ENCODE peak calls at places on chromosomes 3 and 15, in six cellular contexts. One of them, this sample, is unnamed.

GRCh38 chr3:79297242-79297641 is 470.6 kb downstream of the ROBO1 start:
- DNase-seq in sigmoid colon: no peak
- DNase-seq in NB4: no peak
- DNase-seq in tibial nerve: no peak
- DNase-seq in lower leg skin: no peak
- DNase-seq in adrenal gland: no peak
- DNase-seq in this sample: no peak

GRCh38 chr3:71423151-71423906 is 160.2 kb downstream of the FOXP1 start:
- DNase-seq in sigmoid colon: no peak
- DNase-seq in NB4: no peak
- DNase-seq in tibial nerve: no peak
- DNase-seq in lower leg skin: no peak
- DNase-seq in adrenal gland: peak; percentile 19
- DNase-seq in this sample: no peak

GRCh38 chr15:65690778-65691177 is 69.0 kb downstream of the SLC24A1 start:
- DNase-seq in sigmoid colon: no peak
- DNase-seq in NB4: peak; percentile 75
- DNase-seq in tibial nerve: no peak
- DNase-seq in lower leg skin: no peak
- DNase-seq in adrenal gland: no peak
- DNase-seq in this sample: no peak

GRCh38 chr15:72042054-72042453 is 75.9 kb downstream of the MYO9A start:
- DNase-seq in sigmoid colon: no peak
- DNase-seq in NB4: no peak
- DNase-seq in tibial nerve: no peak
- DNase-seq in lower leg skin: no peak
- DNase-seq in adrenal gland: no peak
- DNase-seq in this sample: no peak

GRCh38 chr3:114108137-114108536 is 51.6 kb downstream of the QTRT2 start:
- DNase-seq in sigmoid colon: no peak
- DNase-seq in NB4: peak; percentile 22
- DNase-seq in tibial nerve: no peak
- DNase-seq in lower leg skin: no peak
- DNase-seq in adrenal gland: no peak
- DNase-seq in this sample: no peak

GRCh38 chr15:36951747-36952247 is 148.6 kb downstream of the MEIS2 start:
- DNase-seq in sigmoid colon: no peak
- DNase-seq in NB4: no peak
- DNase-seq in tibial nerve: no peak
- DNase-seq in lower leg skin: no peak
- DNase-seq in adrenal gland: peak; percentile 8
- DNase-seq in this sample: no peak

GRCh38 chr15:22988811-22989210 is 8.6 kb upstream of the CYFIP1 start:
- DNase-seq in sigmoid colon: peak; percentile 1
- DNase-seq in NB4: no peak
- DNase-seq in tibial nerve: no peak
- DNase-seq in lower leg skin: peak; percentile 10
- DNase-seq in adrenal gland: no peak
- DNase-seq in this sample: no peak

GRCh38 chr3:101695779-101696372 is 9.4 kb upstream of the RPL24 start:
- DNase-seq in sigmoid colon: no peak
- DNase-seq in NB4: peak; percentile 64
- DNase-seq in tibial nerve: peak; percentile 88
- DNase-seq in lower leg skin: no peak
- DNase-seq in adrenal gland: no peak
- DNase-seq in this sample: peak; percentile 45

GRCh38 chr3:70728311-70728710 is 415.9 kb upstream of the MDFIC2 start:
- DNase-seq in sigmoid colon: no peak
- DNase-seq in NB4: no peak
- DNase-seq in tibial nerve: no peak
- DNase-seq in lower leg skin: no peak
- DNase-seq in adrenal gland: no peak
- DNase-seq in this sample: no peak

GRCh38 chr15:36899696-36900095 is 200.7 kb downstream of the MEIS2 start:
- DNase-seq in sigmoid colon: no peak
- DNase-seq in NB4: no peak
- DNase-seq in tibial nerve: no peak
- DNase-seq in lower leg skin: no peak
- DNase-seq in adrenal gland: no peak
- DNase-seq in this sample: no peak

GRCh38 chr15:89195836-89196235 is 25.5 kb downstream of the RLBP1 start:
- DNase-seq in sigmoid colon: no peak
- DNase-seq in NB4: no peak
- DNase-seq in tibial nerve: no peak
- DNase-seq in lower leg skin: no peak
- DNase-seq in adrenal gland: no peak
- DNase-seq in this sample: no peak

GRCh38 chr3:174408310-174408709 is 450.8 kb upstream of the NAALADL2 start:
- DNase-seq in sigmoid colon: no peak
- DNase-seq in NB4: no peak
- DNase-seq in tibial nerve: no peak
- DNase-seq in lower leg skin: no peak
- DNase-seq in adrenal gland: no peak
- DNase-seq in this sample: no peak

GRCh38 chr3:8482960-8483665 is 18.5 kb upstream of the LMCD1 start:
- DNase-seq in sigmoid colon: peak; percentile 75
- DNase-seq in NB4: no peak
- DNase-seq in tibial nerve: peak; percentile 56
- DNase-seq in lower leg skin: peak; percentile 90
- DNase-seq in adrenal gland: peak; percentile 74
- DNase-seq in this sample: peak; percentile 80

GRCh38 chr3:156175570-156175969 is 55.2 kb downstream of the KCNAB1 start:
- DNase-seq in sigmoid colon: no peak
- DNase-seq in NB4: no peak
- DNase-seq in tibial nerve: no peak
- DNase-seq in lower leg skin: no peak
- DNase-seq in adrenal gland: no peak
- DNase-seq in this sample: no peak

GRCh38 chr3:108099203-108099602 is 8.4 kb upstream of the CD47 start:
- DNase-seq in sigmoid colon: no peak
- DNase-seq in NB4: peak; percentile 71
- DNase-seq in tibial nerve: no peak
- DNase-seq in lower leg skin: no peak
- DNase-seq in adrenal gland: no peak
- DNase-seq in this sample: no peak

GRCh38 chr3:196254376-196255283 is 32.9 kb downstream of the PCYT1A start:
- DNase-seq in sigmoid colon: no peak
- DNase-seq in NB4: no peak
- DNase-seq in tibial nerve: no peak
- DNase-seq in lower leg skin: no peak
- DNase-seq in adrenal gland: no peak
- DNase-seq in this sample: no peak

GRCh38 chr3:51659942-51660341 is 11.1 kb upstream of the TEX264 start:
- DNase-seq in sigmoid colon: no peak
- DNase-seq in NB4: no peak
- DNase-seq in tibial nerve: no peak
- DNase-seq in lower leg skin: peak; percentile 52
- DNase-seq in adrenal gland: no peak
- DNase-seq in this sample: no peak

GRCh38 chr3:185605566-185605965 is 19.5 kb downstream of the SENP2 start:
- DNase-seq in sigmoid colon: no peak
- DNase-seq in NB4: no peak
- DNase-seq in tibial nerve: no peak
- DNase-seq in lower leg skin: no peak
- DNase-seq in adrenal gland: no peak
- DNase-seq in this sample: no peak

GRCh38 chr3:135499426-135499825 is 466.1 kb upstream of the PPP2R3A start:
- DNase-seq in sigmoid colon: no peak
- DNase-seq in NB4: no peak
- DNase-seq in tibial nerve: no peak
- DNase-seq in lower leg skin: no peak
- DNase-seq in adrenal gland: no peak
- DNase-seq in this sample: no peak

GRCh38 chr15:51793521-51793920 is 35.9 kb upstream of the TMOD3 start:
- DNase-seq in sigmoid colon: no peak
- DNase-seq in NB4: no peak
- DNase-seq in tibial nerve: peak; percentile 60
- DNase-seq in lower leg skin: no peak
- DNase-seq in adrenal gland: peak; percentile 18
- DNase-seq in this sample: peak; percentile 15

GRCh38 chr3:55735976-55736375 is 248.9 kb upstream of the WNT5A start:
- DNase-seq in sigmoid colon: no peak
- DNase-seq in NB4: peak; percentile 26
- DNase-seq in tibial nerve: no peak
- DNase-seq in lower leg skin: no peak
- DNase-seq in adrenal gland: no peak
- DNase-seq in this sample: no peak

GRCh38 chr3:185216587-185216918 is 37.3 kb downstream of the EHHADH start:
- DNase-seq in sigmoid colon: no peak
- DNase-seq in NB4: no peak
- DNase-seq in tibial nerve: no peak
- DNase-seq in lower leg skin: no peak
- DNase-seq in adrenal gland: peak; percentile 59
- DNase-seq in this sample: no peak

GRCh38 chr3:187025254-187025655 is 94.9 kb downstream of the ST6GAL1 start:
- DNase-seq in sigmoid colon: no peak
- DNase-seq in NB4: no peak
- DNase-seq in tibial nerve: no peak
- DNase-seq in lower leg skin: no peak
- DNase-seq in adrenal gland: no peak
- DNase-seq in this sample: no peak

GRCh38 chr15:98745650-98746374 is 97.5 kb downstream of the IGF1R start:
- DNase-seq in sigmoid colon: no peak
- DNase-seq in NB4: no peak
- DNase-seq in tibial nerve: no peak
- DNase-seq in lower leg skin: no peak
- DNase-seq in adrenal gland: no peak
- DNase-seq in this sample: no peak

GRCh38 chr3:170432416-170432815 is 13.7 kb downstream of the CLDN11 start:
- DNase-seq in sigmoid colon: no peak
- DNase-seq in NB4: no peak
- DNase-seq in tibial nerve: no peak
- DNase-seq in lower leg skin: no peak
- DNase-seq in adrenal gland: no peak
- DNase-seq in this sample: no peak

GRCh38 chr15:42284551-42284950 is 11.3 kb upstream of the TMEM87A start:
- DNase-seq in sigmoid colon: no peak
- DNase-seq in NB4: peak; percentile 69
- DNase-seq in tibial nerve: no peak
- DNase-seq in lower leg skin: no peak
- DNase-seq in adrenal gland: no peak
- DNase-seq in this sample: no peak

GRCh38 chr15:33031324-33031736 is 163.2 kb downstream of the FMN1 start:
- DNase-seq in sigmoid colon: no peak
- DNase-seq in NB4: no peak
- DNase-seq in tibial nerve: no peak
- DNase-seq in lower leg skin: no peak
- DNase-seq in adrenal gland: no peak
- DNase-seq in this sample: no peak

GRCh38 chr3:158520433-158520832 is 50.6 kb upstream of the MLF1 start:
- DNase-seq in sigmoid colon: no peak
- DNase-seq in NB4: no peak
- DNase-seq in tibial nerve: no peak
- DNase-seq in lower leg skin: no peak
- DNase-seq in adrenal gland: no peak
- DNase-seq in this sample: no peak

GRCh38 chr15:74956648-74957300 is at the start of gene RPP25:
- DNase-seq in sigmoid colon: peak; percentile 90
- DNase-seq in NB4: peak; percentile 76
- DNase-seq in tibial nerve: peak; percentile 55
- DNase-seq in lower leg skin: peak; percentile 97
- DNase-seq in adrenal gland: peak; percentile 89
- DNase-seq in this sample: peak; percentile 80

GRCh38 chr15:74957301-74958035 is 896 bp upstream of the RPP25 start:
- DNase-seq in sigmoid colon: peak; percentile 79
- DNase-seq in NB4: no peak
- DNase-seq in tibial nerve: no peak
- DNase-seq in lower leg skin: peak; percentile 93
- DNase-seq in adrenal gland: no peak
- DNase-seq in this sample: no peak

GRCh38 chr15:74959643-74959939 is 3.0 kb upstream of the RPP25 start:
- DNase-seq in sigmoid colon: no peak
- DNase-seq in NB4: no peak
- DNase-seq in tibial nerve: no peak
- DNase-seq in lower leg skin: no peak
- DNase-seq in adrenal gland: no peak
- DNase-seq in this sample: no peak

GRCh38 chr15:74958908-74959642 is 2.5 kb upstream of the RPP25 start:
- DNase-seq in sigmoid colon: no peak
- DNase-seq in NB4: no peak
- DNase-seq in tibial nerve: no peak
- DNase-seq in lower leg skin: no peak
- DNase-seq in adrenal gland: no peak
- DNase-seq in this sample: peak; percentile 35

DNA sequence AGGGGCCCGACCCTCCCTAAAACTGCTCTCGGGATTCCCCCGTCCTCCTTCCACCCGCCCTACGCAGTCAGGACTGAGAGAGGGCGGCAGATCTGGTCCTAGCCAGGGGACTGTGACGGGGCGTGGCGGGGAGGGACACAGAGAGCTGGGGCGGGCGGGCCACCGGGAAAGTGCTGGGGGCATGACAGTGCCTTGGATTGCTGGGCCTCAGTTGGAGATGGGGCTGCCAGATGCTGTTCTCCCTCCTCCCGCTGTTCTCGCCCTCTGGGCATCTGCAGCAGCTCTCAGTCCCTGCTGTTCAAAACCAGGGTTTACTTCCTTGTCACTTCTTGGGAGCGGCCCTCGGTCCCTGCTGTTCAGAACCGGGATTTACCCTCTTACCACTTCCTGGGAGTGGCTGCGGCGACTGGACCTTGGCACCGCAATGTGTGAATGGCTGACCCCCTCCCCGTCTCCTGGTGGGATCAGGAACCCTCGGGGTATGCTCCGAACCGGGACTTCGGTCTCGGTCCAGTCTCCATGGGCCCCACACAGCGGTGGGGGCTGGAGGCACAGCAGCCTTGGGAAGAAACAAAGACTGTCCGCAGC is 1.8 kb upstream of the RPP25 start:
- DNase-seq in sigmoid colon: peak; percentile 78
- DNase-seq in NB4: no peak
- DNase-seq in tibial nerve: peak; percentile 32
- DNase-seq in lower leg skin: peak; percentile 95
- DNase-seq in adrenal gland: peak; percentile 50
- DNase-seq in this sample: peak; percentile 45
- TF ChIP-seq POLR2A in sigmoid colon: no peak
- TF ChIP-seq POLR2A in NB4: no peak
- TF ChIP-seq POLR2A in tibial nerve: no peak
- TF ChIP-seq POLR2A in lower leg skin: no peak
- TF ChIP-seq POLR2A in adrenal gland: no peak
- TF ChIP-seq POLR2A in this sample: no peak

GRCh38 chr3:123696796-123697195 is 111.9 kb upstream of the HACD2 start:
- DNase-seq in sigmoid colon: no peak
- DNase-seq in NB4: no peak
- DNase-seq in tibial nerve: no peak
- DNase-seq in lower leg skin: no peak
- DNase-seq in adrenal gland: no peak
- DNase-seq in this sample: no peak
- H3K4me3 ChIP-seq in sigmoid colon: peak overlapping the region; percentile 81
- H3K4me3 ChIP-seq in NB4: no peak overlapping the region
- H3K4me3 ChIP-seq in tibial nerve: no peak overlapping the region
- H3K4me3 ChIP-seq in lower leg skin: no peak overlapping the region
- H3K4me3 ChIP-seq in adrenal gland: no peak overlapping the region
- H3K4me3 ChIP-seq in this sample: peak overlapping the region; percentile 74

GRCh38 chr3:15043772-15044171 is 21.3 kb downstream of the MRPS25 start:
- DNase-seq in sigmoid colon: no peak
- DNase-seq in NB4: no peak
- DNase-seq in tibial nerve: no peak
- DNase-seq in lower leg skin: peak; percentile 25
- DNase-seq in adrenal gland: no peak
- DNase-seq in this sample: no peak
- TF ChIP-seq POLR2A in sigmoid colon: no peak
- TF ChIP-seq POLR2A in NB4: no peak
- TF ChIP-seq POLR2A in tibial nerve: no peak
- TF ChIP-seq POLR2A in lower leg skin: no peak
- TF ChIP-seq POLR2A in adrenal gland: no peak
- TF ChIP-seq POLR2A in this sample: no peak

GRCh38 chr15:80404719-80405553 is 754 bp downstream of the ARNT2 start:
- DNase-seq in sigmoid colon: no peak
- DNase-seq in NB4: no peak
- DNase-seq in tibial nerve: no peak
- DNase-seq in lower leg skin: no peak
- DNase-seq in adrenal gland: peak; percentile 30
- DNase-seq in this sample: peak; percentile 60
- H3K4me3 ChIP-seq in sigmoid colon: peak overlapping the region; percentile 49
- H3K4me3 ChIP-seq in NB4: no peak overlapping the region
- H3K4me3 ChIP-seq in tibial nerve: peak overlapping the region; percentile 45
- H3K4me3 ChIP-seq in lower leg skin: no peak overlapping the region
- H3K4me3 ChIP-seq in adrenal gland: no peak overlapping the region
- H3K4me3 ChIP-seq in this sample: peak overlapping the region; percentile 43

This sample was measured in ovary.